ENCODE peak calls at places on chromosomes 5 and 9, in six cellular contexts. U, B, E, C, D and M are unnamed samples.
A peak's percentile ranks its signal among the peaks of the same experiment; 100 is the strongest.

GRCh38 chr5:57184322-57184721 is 10.5 kb downstream of the GPBP1 start:
- DNase-seq in U (no peak), C (no peak), B (no peak), D (no peak), E (no peak), M (no peak)

GRCh38 chr5:165495829-165496380 is 1990.5 kb downstream of the MAT2B start:
- DNase-seq in E (no peak), B (no peak), D (no peak), C (peak; percentile 22), U (peak; percentile 36), M (no peak)

GRCh38 chr9:122190597-122191381 is 31.1 kb downstream of the MORN5 start:
- DNase-seq in U (no peak), C (peak; percentile 40), B (no peak), D (no peak), E (no peak), M (no peak)

GRCh38 chr9:114216081-114216480 is 60.7 kb downstream of the COL27A1 start:
- DNase-seq in D (peak; percentile 45), U (peak; percentile 92), E (no peak), C (peak; percentile 45), B (no peak), M (peak; percentile 76)

GRCh38 chr9:135480071-135480941 is 724 bp downstream of the PPP1R26 start:
- DNase-seq in C (peak; percentile 20), E (peak; percentile 60), B (peak; percentile 15), U (peak; percentile 63), D (peak; percentile 54), M (no peak)

GRCh38 chr5:143592648-143593047 is 189.2 kb upstream of the NR3C1 start:
- DNase-seq in D (no peak), B (peak; percentile 2), C (peak; percentile 64), U (no peak), E (no peak), M (no peak)

GRCh38 chr9:33393581-33393980 is 8.8 kb downstream of the AQP7 start:
- DNase-seq in E (no peak), D (peak; percentile 61), U (no peak), B (no peak), C (no peak), M (no peak)

GRCh38 chr5:172299916-172300439 is 16.4 kb upstream of the UBTD2 start:
- DNase-seq in C (peak; percentile 76), B (no peak), U (peak; percentile 45), E (no peak), D (no peak), M (no peak)

GRCh38 chr5:147208134-147208533 is 26.7 kb upstream of the STK32A start:
- DNase-seq in U (peak; percentile 69), E (no peak), B (no peak), C (no peak), D (no peak), M (no peak)

GRCh38 chr9:77710276-77710675 is 62.2 kb upstream of the GNA14 start:
- DNase-seq in C (no peak), B (no peak), D (no peak), U (no peak), E (no peak), M (no peak)